ENCODE peak calls at places on chromosomes 2 and 18, in four cellular contexts. One of them, this sample, is unnamed.

GRCh38 chr2:237154050-237154638 is 68.5 kb downstream of the COPS8 start:
- DNase-seq in epithelial cell of esophagus: peak
- DNase-seq in NCI-H2081: peak
- DNase-seq in hypothalamus: no peak
- DNase-seq in this sample: peak

GRCh38 chr2:218318241-218318640 is 25.9 kb upstream of the TMBIM1 start:
- DNase-seq in epithelial cell of esophagus: no peak
- DNase-seq in NCI-H2081: no peak
- DNase-seq in hypothalamus: no peak
- DNase-seq in this sample: no peak

GRCh38 chr2:47080888-47081301 is 74.2 kb downstream of the STPG4 start:
- DNase-seq in epithelial cell of esophagus: no peak
- DNase-seq in NCI-H2081: no peak
- DNase-seq in hypothalamus: no peak
- DNase-seq in this sample: no peak

GRCh38 chr2:43269074-43269572 is 42.7 kb upstream of the ZFP36L2 start:
- DNase-seq in epithelial cell of esophagus: peak
- DNase-seq in NCI-H2081: no peak
- DNase-seq in hypothalamus: no peak
- DNase-seq in this sample: peak

GRCh38 chr2:150994041-150994440 is 267.6 kb downstream of the RBM43 start:
- DNase-seq in epithelial cell of esophagus: peak
- DNase-seq in NCI-H2081: no peak
- DNase-seq in hypothalamus: no peak
- DNase-seq in this sample: no peak

GRCh38 chr2:134359367-134360081 is 105.7 kb downstream of the MGAT5 start:
- DNase-seq in epithelial cell of esophagus: no peak
- DNase-seq in NCI-H2081: peak
- DNase-seq in hypothalamus: no peak
- DNase-seq in this sample: no peak

GRCh38 chr18:59559528-59559927 is 137.7 kb downstream of the CCBE1 start:
- DNase-seq in epithelial cell of esophagus: no peak
- DNase-seq in NCI-H2081: no peak
- DNase-seq in hypothalamus: no peak
- DNase-seq in this sample: no peak

GRCh38 chr2:70007151-70007550 is 45.7 kb upstream of the ASPRV1 start:
- DNase-seq in epithelial cell of esophagus: no peak
- DNase-seq in NCI-H2081: no peak
- DNase-seq in hypothalamus: no peak
- DNase-seq in this sample: no peak

GRCh38 chr2:58541511-58541910 is 300.4 kb upstream of the FANCL start:
- DNase-seq in epithelial cell of esophagus: no peak
- DNase-seq in NCI-H2081: peak
- DNase-seq in hypothalamus: no peak
- DNase-seq in this sample: no peak

GRCh38 chr18:77140439-77141109 is 8.0 kb upstream of the MBP start:
- DNase-seq in epithelial cell of esophagus: peak
- DNase-seq in NCI-H2081: no peak
- DNase-seq in hypothalamus: no peak
- DNase-seq in this sample: no peak

GRCh38 chr2:62527478-62528210 is 21.6 kb upstream of the TMEM17 start:
- DNase-seq in epithelial cell of esophagus: no peak
- DNase-seq in NCI-H2081: peak
- DNase-seq in hypothalamus: no peak
- DNase-seq in this sample: no peak

GRCh38 chr2:21772624-21773023 is 648.9 kb downstream of the TDRD15 start:
- DNase-seq in epithelial cell of esophagus: no peak
- DNase-seq in NCI-H2081: no peak
- DNase-seq in hypothalamus: no peak
- DNase-seq in this sample: no peak